ENCODE peak calls at places on chromosomes 16 and 17, in seven cellular contexts. Z, Y, I, V, M, C and N are unnamed samples.

GRCh38 chr16:3115011-3115410 is 2.6 kb downstream of the ZNF205 start:
- DNase-seq in Z (no peak), Y (no peak), I (no peak), V (no peak), M (no peak), C (no peak), N (no peak)

GRCh38 chr17:2177235-2177811 is 122.4 kb downstream of the HIC1 start:
- DNase-seq in Z (no peak), Y (peak; percentile 93), I (no peak), V (no peak), M (no peak), C (no peak), N (no peak)

GRCh38 chr16:1218061-1218929 is 6.8 kb downstream of the TPSG1 start:
- DNase-seq in Z (no peak), Y (no peak), I (no peak), V (no peak), M (no peak), C (no peak), N (no peak)

GRCh38 chr16:34801875-34802274 is 1342.5 kb downstream of the TP53TG3F start:
- DNase-seq in Z (no peak), Y (no peak), I (no peak), V (no peak), M (no peak), C (peak; percentile 1), N (peak; percentile 46)

GRCh38 chr17:82966415-82966814 is 113.0 kb upstream of the METRNL start:
- DNase-seq in Z (no peak), Y (no peak), I (no peak), V (no peak), M (no peak), C (no peak), N (no peak)

GRCh38 chr17:298791-299450 is 53.7 kb downstream of the RPH3AL start:
- DNase-seq in Z (no peak), Y (no peak), I (no peak), V (no peak), M (no peak), C (no peak), N (no peak)

GRCh38 chr17:45370949-45371413 is 54.2 kb upstream of the MAP3K14 start:
- DNase-seq in Z (no peak), Y (no peak), I (no peak), V (no peak), M (no peak), C (no peak), N (no peak)

GRCh38 chr17:42618442-42619150 is 9.1 kb downstream of the TUBG1 start:
- DNase-seq in Z (no peak), Y (no peak), I (peak; percentile 72), V (peak; percentile 29), M (peak; percentile 70), C (peak; percentile 55), N (peak; percentile 54)

GRCh38 chr16:49620158-49620867 is 235.6 kb downstream of the ZNF423 start:
- DNase-seq in Z (no peak), Y (peak; percentile 71), I (peak; percentile 79), V (peak; percentile 4), M (no peak), C (peak; percentile 88), N (peak; percentile 67)

GRCh38 chr17:50471009-50471905 is 2.6 kb upstream of the CHAD start:
- DNase-seq in Z (no peak), Y (no peak), I (no peak), V (no peak), M (no peak), C (no peak), N (peak; percentile 15)

GRCh38 chr16:23257682-23258081 is 44.4 kb upstream of the SCNN1B start:
- DNase-seq in Z (no peak), Y (no peak), I (no peak), V (peak; percentile 95), M (no peak), C (no peak), N (no peak)

GRCh38 chr17:67801626-67802175 is 23.6 kb upstream of the BPTF start:
- DNase-seq in Z (no peak), Y (no peak), I (peak; percentile 53), V (peak; percentile 23), M (no peak), C (no peak), N (no peak)

GRCh38 chr16:38941-39892 is 14.2 kb downstream of the POLR3K start:
- DNase-seq in Z (peak; percentile 52), Y (no peak), I (no peak), V (no peak), M (no peak), C (no peak), N (peak; percentile 75)

GRCh38 chr16:81513204-81514040 is 68.8 kb downstream of the CMIP start:
- DNase-seq in Z (no peak), Y (peak; percentile 84), I (no peak), V (peak; percentile 82), M (peak; percentile 48), C (no peak), N (no peak)

GRCh38 chr16:1152651-1153259 is at the start of gene CACNA1H:
- DNase-seq in Z (peak; percentile 40), Y (no peak), I (peak; percentile 95), V (no peak), M (peak; percentile 86), C (peak; percentile 86), N (no peak)

GRCh38 chr17:9520649-9521435 is 54.8 kb downstream of the STX8 start:
- DNase-seq in Z (no peak), Y (no peak), I (peak; percentile 24), V (peak; percentile 13), M (peak; percentile 49), C (no peak), N (no peak)

GRCh38 chr17:48335858-48336500 is 94.0 kb downstream of the SKAP1 start:
- DNase-seq in Z (no peak), Y (peak; percentile 87), I (peak; percentile 37), V (peak; percentile 84), M (peak; percentile 51), C (peak; percentile 34), N (no peak)

GRCh38 chr17:17606416-17607000 is 15.0 kb upstream of the PEMT start:
- DNase-seq in Z (no peak), Y (no peak), I (peak; percentile 72), V (no peak), M (no peak), C (no peak), N (no peak)

GRCh38 chr16:57651344-57652333 is 16.5 kb upstream of the ADGRG3 start:
- DNase-seq in Z (peak; percentile 34), Y (no peak), I (peak; percentile 56), V (no peak), M (no peak), C (no peak), N (no peak)

GRCh38 chr17:50533720-50534148 is 1.2 kb downstream of the EPN3 start:
- DNase-seq in Z (no peak), Y (peak; percentile 19), I (no peak), V (no peak), M (no peak), C (peak; percentile 90), N (peak; percentile 84)

GRCh38 chr17:4087911-4088693 is 54.7 kb downstream of the ZZEF1 start:
- DNase-seq in Z (no peak), Y (no peak), I (no peak), V (peak; percentile 40), M (no peak), C (no peak), N (no peak)

GRCh38 chr16:57540387-57540786 is 2.1 kb upstream of the ADGRG5 start:
- DNase-seq in Z (no peak), Y (no peak), I (no peak), V (peak; percentile 20), M (no peak), C (no peak), N (no peak)

GRCh38 chr17:77542551-77543490 is 402.1 kb downstream of the SEC14L1 start:
- DNase-seq in Z (peak; percentile 14), Y (peak; percentile 71), I (peak; percentile 75), V (peak; percentile 75), M (peak; percentile 96), C (peak; percentile 94), N (peak; percentile 76)

GRCh38 chr17:77544347-77544746 is 403.6 kb downstream of the SEC14L1 start:
- DNase-seq in Z (no peak), Y (no peak), I (no peak), V (no peak), M (no peak), C (no peak), N (no peak)

GRCh38 chr17:77543779-77544178 is 403.0 kb downstream of the SEC14L1 start:
- DNase-seq in Z (no peak), Y (no peak), I (no peak), V (no peak), M (no peak), C (no peak), N (no peak)

GRCh38 chr17:77548967-77549366 is 408.2 kb downstream of the SEC14L1 start:
- DNase-seq in Z (no peak), Y (no peak), I (no peak), V (no peak), M (no peak), C (no peak), N (no peak)

DNA sequence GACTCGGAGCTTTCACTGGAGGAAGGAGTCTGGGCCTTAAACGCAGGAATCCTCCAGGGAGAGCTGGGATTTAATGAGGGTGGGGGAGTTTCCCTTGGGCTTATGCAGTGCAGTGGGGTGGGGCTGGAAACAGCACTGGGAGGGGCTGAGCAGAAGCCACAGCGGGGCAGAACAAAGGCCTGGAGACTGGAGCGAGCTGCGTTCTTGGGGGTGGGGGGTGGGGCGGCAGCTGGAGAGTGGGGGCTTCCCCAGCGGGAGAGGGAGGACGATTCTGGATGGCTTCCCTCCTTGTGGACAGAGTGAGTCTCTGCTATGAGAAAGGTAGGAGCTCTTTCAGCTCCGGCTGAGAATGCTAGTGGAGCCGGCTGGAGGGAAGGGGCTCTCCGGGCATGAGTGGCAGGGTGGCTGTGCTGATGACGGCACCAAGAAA is 406.0 kb downstream of the SEC14L1 start:
- DNase-seq in Z (no peak), Y (no peak), I (no peak), V (no peak), M (peak; percentile 85), C (peak; percentile 39), N (peak; percentile 73)
- H3K4me3 ChIP-seq in Z (no peak overlapping the region), Y (no peak overlapping the region), I (no peak overlapping the region), V (no peak overlapping the region), M (peak overlapping the region; percentile 20), C (no peak overlapping the region), N (no peak overlapping the region)

GRCh38 chr17:77145635-77146632 is 5.2 kb downstream of the SEC14L1 start:
- DNase-seq in Z (no peak), Y (peak; percentile 80), I (no peak), V (peak; percentile 78), M (no peak), C (peak; percentile 44), N (no peak)
- H3K4me1 ChIP-seq in Z (peaks cover 30% of the 10 kb centered on the region), Y (peaks cover 86% of the 10 kb centered on the region), I (peaks cover 4% of the 10 kb centered on the region), V (peaks cover 15% of the 10 kb centered on the region), M (peaks cover 30% of the 10 kb centered on the region), C (peaks cover 24% of the 10 kb centered on the region), N (peaks cover 16% of the 10 kb centered on the region)

GRCh38 chr17:58332720-58333395 is 4.3 kb upstream of the TSPOAP1 start:
- DNase-seq in Z (no peak), Y (no peak), I (no peak), V (no peak), M (no peak), C (peak; percentile 28), N (peak; percentile 55)
- H3K4me3 ChIP-seq in Z (peak overlapping the region; percentile 98), Y (no peak overlapping the region), I (peak overlapping the region; percentile 91), V (no peak overlapping the region), M (no peak overlapping the region), C (no peak overlapping the region), N (no peak overlapping the region)

DNA sequence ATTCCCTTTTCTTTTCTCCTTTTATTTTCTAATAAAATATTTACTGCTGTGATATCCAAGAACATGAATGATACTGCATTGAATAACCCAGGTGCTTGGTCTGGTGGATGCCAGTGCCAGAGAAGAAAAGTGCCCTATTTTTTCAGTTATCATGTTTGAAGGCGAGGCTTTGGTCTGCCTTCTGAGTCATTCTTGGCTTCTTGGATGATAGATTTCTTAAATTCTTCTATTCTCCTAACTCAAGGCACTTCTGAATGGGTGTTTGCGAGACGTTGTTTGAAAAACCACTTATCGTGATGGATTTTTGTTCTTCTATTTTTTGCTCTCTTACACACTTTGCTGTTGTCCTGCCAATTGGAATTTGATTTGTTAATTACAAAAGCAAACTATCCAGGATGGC is 66.7 kb downstream of the FTO start:
- DNase-seq in Z (no peak), Y (no peak), I (no peak), V (no peak), M (no peak), C (no peak), N (no peak)
- H3K4me1 ChIP-seq in Z (no peaks in the 10 kb centered on the region), Y (peaks cover 7% of the 10 kb centered on the region), I (peaks cover 5% of the 10 kb centered on the region), V (peaks cover 15% of the 10 kb centered on the region), M (peaks cover 41% of the 10 kb centered on the region), C (peaks cover 51% of the 10 kb centered on the region), N (peaks cover 45% of the 10 kb centered on the region)